ENCODE peak calls at places on chromosomes 7 and 10, in eight cellular contexts. Y is GM18507; R is GM03348; M is mesothelial cell of epicardium; P is trophoblast cell; Z is iPS-NIHi11; F is central memory CD4-positive, alpha-beta T cell; C is lung. X is an unnamed sample.
A peak's percentile ranks its signal among the peaks of the same experiment; 100 is the strongest.

GRCh38 chr10:111481271-111482073 is 404.6 kb downstream of the ADRA2A start:
- DNase-seq in C (no peak), R (no peak), F (no peak), M (no peak), Y (no peak), P (peak; percentile 11), Z (no peak), X (no peak)

GRCh38 chr10:3192856-3193635 is 20.5 kb upstream of the PITRM1 start:
- DNase-seq in P (peak; percentile 79), M (no peak), F (peak; percentile 19), Z (peak; percentile 53), C (peak; percentile 58), Y (peak; percentile 44), R (peak; percentile 76), X (peak; percentile 56)

GRCh38 chr7:47479821-47480575 is 101.9 kb downstream of the TNS3 start:
- DNase-seq in P (no peak), Y (no peak), C (no peak), F (no peak), Z (no peak), M (no peak), R (no peak), X (no peak)

GRCh38 chr10:79104264-79104954 is 35.6 kb downstream of the ZMIZ1 start:
- DNase-seq in F (no peak), M (no peak), Y (no peak), P (no peak), R (peak; percentile 50), C (no peak), Z (no peak), X (no peak)

GRCh38 chr7:135653285-135654080 is 8.8 kb upstream of the STMP1 start:
- DNase-seq in M (no peak), Y (no peak), Z (peak; percentile 57), P (no peak), C (no peak), R (no peak), F (no peak), X (no peak)

GRCh38 chr10:33376976-33377657 is 42.6 kb upstream of the NRP1 start:
- DNase-seq in Z (no peak), C (no peak), F (no peak), Y (no peak), M (no peak), R (peak; percentile 59), P (no peak), X (no peak)

GRCh38 chr7:78178319-78178718 is 379.7 kb downstream of the PHTF2 start:
- DNase-seq in P (no peak), C (no peak), F (no peak), M (no peak), R (peak; percentile 15), Y (no peak), Z (no peak), X (no peak)

GRCh38 chr7:50598455-50599343 is 33.5 kb upstream of the DDC start:
- DNase-seq in R (no peak), Z (no peak), F (no peak), P (no peak), M (no peak), C (no peak), Y (no peak), X (no peak)

GRCh38 chr10:16674147-16674703 is 143.0 kb downstream of the RSU1 start:
- DNase-seq in Y (no peak), P (no peak), C (no peak), R (no peak), Z (no peak), F (no peak), M (no peak), X (no peak)

X was measured in mucosa of gallbladder.